ENCODE peak calls at places on chromosomes 13 and 19, in five cellular contexts. W is IMR-90, S is A549, T is K562, V is HepG2. E is an unnamed sample.

GRCh38 chr13:44244288-44244687 is 129.3 kb upstream of the SERP2 start:
- DNase-seq in W (peak), S (no peak), T (peak), V (no peak), E (no peak)

GRCh38 chr13:102401305-102401704 is 543 bp downstream of the FGF14 start:
- DNase-seq in W (no peak), S (no peak), T (no peak), V (no peak), E (no peak)

GRCh38 chr13:51638497-51638871 is 54.2 kb downstream of the WDFY2 start:
- DNase-seq in W (no peak), S (no peak), T (no peak), V (no peak), E (no peak)

GRCh38 chr19:56832352-56832928 is 8.1 kb downstream of the PEG3 start:
- DNase-seq in W (no peak), S (no peak), T (no peak), V (peak), E (no peak)

GRCh38 chr19:3481241-3482090 is 1.1 kb upstream of the SMIM24 start:
- DNase-seq in W (no peak), S (no peak), T (peak), V (peak), E (no peak)

GRCh38 chr19:10289836-10290438 is at the start of gene ICAM5:
- DNase-seq in W (peak), S (no peak), T (peak), V (no peak), E (no peak)

GRCh38 chr13:106318941-106319411 is 216.5 kb downstream of the EFNB2 start:
- DNase-seq in W (peak), S (peak), T (no peak), V (no peak), E (no peak)

GRCh38 chr13:20882206-20882605 is 20.3 kb downstream of the XPO4 start:
- DNase-seq in W (peak), S (no peak), T (no peak), V (no peak), E (no peak)

GRCh38 chr13:28475916-28476725 is 18.8 kb downstream of the FLT1 start:
- DNase-seq in W (peak), S (no peak), T (no peak), V (no peak), E (no peak)

GRCh38 chr13:31204592-31204991 is 4.8 kb downstream of the B3GLCT start:
- DNase-seq in W (peak), S (peak), T (peak), V (peak), E (peak)

GRCh38 chr19:1239796-1240737 is 1.5 kb upstream of the ATP5F1D start:
- DNase-seq in W (peak), S (peak), T (peak), V (peak), E (no peak)

GRCh38 chr19:32870981-32871451 is 1.4 kb upstream of the SLC7A9 start:
- DNase-seq in W (no peak), S (no peak), T (no peak), V (peak), E (no peak)

GRCh38 chr19:42023121-42023942 is 29.3 kb upstream of the ATP1A3 start:
- DNase-seq in W (peak), S (peak), T (peak), V (peak), E (no peak)

GRCh38 chr19:11722414-11722813 is 16.3 kb downstream of the ZNF823 start:
- DNase-seq in W (no peak), S (no peak), T (no peak), V (no peak), E (no peak)

GRCh38 chr19:1125601-1126533 is 22.1 kb downstream of the GPX4 start:
- DNase-seq in W (peak), S (no peak), T (no peak), V (no peak), E (no peak)

GRCh38 chr19:14406645-14407331 is 12.4 kb downstream of the DDX39A start:
- DNase-seq in W (no peak), S (no peak), T (peak), V (no peak), E (no peak)

GRCh38 chr13:98065468-98065867 is 77.4 kb upstream of the FARP1 start:
- DNase-seq in W (no peak), S (no peak), T (no peak), V (no peak), E (no peak)

GRCh38 chr13:99027661-99028425 is 50.0 kb upstream of the DOCK9 start:
- DNase-seq in W (no peak), S (no peak), T (no peak), V (no peak), E (no peak)

GRCh38 chr13:28558126-28558525 is 63.2 kb upstream of the FLT1 start:
- DNase-seq in W (peak), S (no peak), T (no peak), V (no peak), E (no peak)

GRCh38 chr13:109652536-109652935 is 133.8 kb downstream of the IRS2 start:
- DNase-seq in W (peak), S (no peak), T (no peak), V (no peak), E (no peak)

GRCh38 chr13:40518481-40518882 is 148.0 kb downstream of the FOXO1 start:
- DNase-seq in W (no peak), S (no peak), T (no peak), V (no peak), E (no peak)

GRCh38 chr19:48635966-48636858 is 967 bp downstream of the DBP start:
- DNase-seq in W (no peak), S (no peak), T (no peak), V (no peak), E (peak)

GRCh38 chr19:19628499-19629134 is 597 bp upstream of the LPAR2 start:
- DNase-seq in W (peak), S (no peak), T (no peak), V (no peak), E (peak)

GRCh38 chr19:22335716-22336115 is 49.5 kb downstream of the ZNF729 start:
- DNase-seq in W (no peak), S (no peak), T (no peak), V (no peak), E (no peak)

DNA sequence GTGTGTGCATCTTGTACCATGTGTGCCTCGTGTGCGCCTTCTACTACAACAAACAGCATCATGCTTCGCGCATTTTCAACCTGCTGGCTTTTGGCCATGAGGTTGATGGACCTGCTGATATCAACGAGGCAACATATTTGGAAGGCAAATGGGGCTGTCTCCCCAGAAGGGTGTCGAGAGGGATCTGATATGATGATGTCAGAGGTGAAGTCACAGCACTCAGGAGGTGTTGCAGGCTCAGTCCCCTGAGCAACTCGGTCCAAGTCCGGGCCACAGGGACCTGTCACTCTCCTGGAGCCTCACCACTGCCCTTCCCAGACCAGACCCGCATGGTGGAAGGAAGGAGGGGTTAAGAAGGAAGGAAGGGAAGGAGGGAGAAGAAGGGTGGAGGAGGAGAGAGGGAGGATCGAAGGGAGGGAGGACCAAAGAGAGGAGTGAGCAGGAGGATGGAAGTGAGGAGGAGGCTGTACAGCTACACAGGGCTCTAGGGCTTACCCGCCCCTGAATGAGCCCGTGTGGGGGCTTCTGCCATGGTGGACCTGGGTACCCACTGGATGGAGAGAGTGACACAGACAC is 6.7 kb upstream of the C13orf46 start:
- DNase-seq in W (no peak), S (no peak), T (no peak), V (no peak), E (no peak)
- TF ChIP-seq MAFK in W (no peak), S (no peak), T (no peak), V (no peak), E (no peak)

GRCh38 chr19:38834104-38834490 is 2.5 kb upstream of the ECH1 start:
- DNase-seq in W (peak), S (no peak), T (no peak), V (no peak), E (no peak)
- TF ChIP-seq MAFK in W (no peak), S (no peak), T (no peak), V (no peak), E (no peak)

GRCh38 chr19:54938906-54939305 is 8.4 kb downstream of the NLRP7 start:
- DNase-seq in W (no peak), S (no peak), T (no peak), V (no peak), E (no peak)
- TF ChIP-seq MAFK in W (no peak), S (no peak), T (no peak), V (no peak), E (no peak)

GRCh38 chr19:50705422-50706019 is 14.1 kb downstream of the SHANK1 start:
- DNase-seq in W (peak), S (peak), T (peak), V (peak), E (no peak)
- TF ChIP-seq MAFK in W (no peak), S (no peak), T (no peak), V (no peak), E (no peak)

GRCh38 chr13:65932013-65932412 is 1298.1 kb downstream of the PCDH9 start:
- DNase-seq in W (no peak), S (no peak), T (no peak), V (no peak), E (no peak)

GRCh38 chr13:65929436-65929835 is 1300.7 kb downstream of the PCDH9 start:
- DNase-seq in W (peak), S (no peak), T (no peak), V (no peak), E (no peak)

GRCh38 chr13:65921933-65922332 is 1308.2 kb downstream of the PCDH9 start:
- DNase-seq in W (no peak), S (no peak), T (no peak), V (no peak), E (no peak)

GRCh38 chr13:65932587-65933239 is 1297.4 kb downstream of the PCDH9 start:
- DNase-seq in W (peak), S (no peak), T (no peak), V (no peak), E (no peak)

DNA sequence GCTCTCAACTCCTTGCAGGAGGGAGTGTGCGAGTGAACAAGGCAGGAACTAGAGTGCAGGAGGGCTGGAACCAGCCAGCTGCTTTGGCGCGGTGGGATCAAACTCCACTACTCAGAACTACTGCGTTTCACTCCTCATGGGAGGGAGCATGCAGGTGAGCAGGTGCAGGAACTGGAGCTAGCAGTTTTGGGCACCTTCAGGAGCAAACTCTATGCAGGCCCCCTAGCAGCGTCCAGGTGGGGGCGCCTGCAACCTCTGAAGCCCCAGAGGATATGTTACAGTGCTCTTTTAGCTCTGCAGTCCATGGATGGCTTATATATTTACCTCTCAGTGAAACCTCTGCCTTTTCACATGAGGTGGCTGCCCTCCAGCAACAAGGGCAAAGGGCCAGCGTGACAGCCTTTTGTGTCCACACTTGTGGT is 1303.4 kb downstream of the PCDH9 start:
- DNase-seq in W (no peak), S (peak), T (no peak), V (peak), E (peak)
- TF ChIP-seq MAFK in W (no peak), S (no peak), T (no peak), V (no peak), E (no peak)